ENCODE peak calls at places on chromosomes 4 and X, in ten cellular contexts. N, I, B, M, K, S, H, O, G and A are unnamed samples.

GRCh38 chrX:134803060-134803459 is 144.8 kb upstream of the PLAC1 start:
- DNase-seq in I (no peak), B (no peak), M (no peak), K (no peak), S (no peak), G (no peak), H (no peak), O (no peak), N (no peak), A (no peak)

GRCh38 chr4:143699331-143700059 is 980 bp downstream of the FREM3 start:
- DNase-seq in O (no peak), G (peak), H (no peak), N (no peak), I (no peak), S (no peak), K (no peak), M (no peak), B (no peak), A (no peak)

GRCh38 chr4:123896446-123897071 is 500.0 kb downstream of the SPRY1 start:
- DNase-seq in M (no peak), H (no peak), I (no peak), N (no peak), B (no peak), O (no peak), K (no peak), S (no peak), G (no peak), A (no peak)

GRCh38 chr4:42411803-42412202 is 14.5 kb downstream of the SHISA3 start:
- DNase-seq in I (no peak), B (no peak), S (no peak), H (no peak), G (no peak), N (no peak), M (no peak), O (no peak), K (peak), A (no peak)

GRCh38 chr4:71187399-71188196 is 151.2 kb upstream of the SLC4A4 start:
- DNase-seq in M (peak), K (peak), N (no peak), I (peak), O (no peak), S (peak), B (peak), H (peak), G (peak), A (no peak)

GRCh38 chrX:98568795-98569194 is 1685.1 kb downstream of the RPA4 start:
- DNase-seq in S (no peak), K (no peak), I (no peak), N (no peak), H (no peak), G (no peak), M (no peak), B (no peak), O (no peak), A (no peak)

GRCh38 chrX:110213183-110213582 is 104.7 kb downstream of the AMMECR1 start:
- DNase-seq in H (no peak), G (no peak), O (no peak), M (no peak), S (no peak), N (no peak), I (no peak), B (no peak), K (no peak), A (no peak)

GRCh38 chr4:36332023-36332781 is 50.8 kb downstream of the DTHD1 start:
- DNase-seq in I (no peak), O (no peak), G (no peak), B (no peak), S (no peak), N (no peak), M (no peak), H (no peak), K (no peak), A (no peak)

GRCh38 chr4:171993247-171993646 is 180.0 kb downstream of the GALNTL6 start:
- DNase-seq in N (no peak), S (no peak), I (no peak), O (no peak), H (no peak), M (no peak), B (no peak), G (no peak), K (no peak), A (no peak)

GRCh38 chrX:97494756-97495372 is 611.2 kb downstream of the RPA4 start:
- DNase-seq in G (no peak), I (no peak), K (no peak), B (no peak), O (no peak), H (no peak), S (no peak), M (no peak), N (no peak), A (no peak)